ENCODE peak calls at places on chromosomes 3 and 15, in ten cellular contexts. F, E, A, M, L, T, Y, R, J and X are unnamed samples.

GRCh38 chr15:35293353-35294130 is 208.4 kb upstream of the NANOGP8 start:
- DNase-seq in F (no peak), E (no peak), A (no peak), M (no peak), L (no peak), T (peak; percentile 86), Y (peak; percentile 57), R (no peak), J (no peak), X (no peak)

GRCh38 chr15:100559330-100559729 is 30.6 kb upstream of the CERS3 start:
- DNase-seq in F (no peak), E (no peak), A (no peak), M (no peak), L (no peak), T (no peak), Y (peak; percentile 67), R (peak; percentile 78), J (peak; percentile 41), X (peak; percentile 48)

GRCh38 chr3:136838641-136839555 is 20.0 kb downstream of the SLC35G2 start:
- DNase-seq in F (no peak), E (no peak), A (no peak), M (no peak), L (no peak), T (no peak), Y (peak; percentile 44), R (no peak), J (no peak), X (no peak)

GRCh38 chr15:90343391-90343790 is 8.7 kb upstream of the ZNF774 start:
- DNase-seq in F (no peak), E (no peak), A (no peak), M (no peak), L (no peak), T (no peak), Y (peak; percentile 44), R (no peak), J (peak; percentile 49), X (no peak)

GRCh38 chr15:70863450-70864218 is 9.7 kb upstream of the LARP6 start:
- DNase-seq in F (no peak), E (no peak), A (no peak), M (no peak), L (no peak), T (peak; percentile 57), Y (peak; percentile 87), R (no peak), J (peak; percentile 33), X (no peak)

GRCh38 chr3:188206787-188207186 is 52.8 kb downstream of the LPP start:
- DNase-seq in F (no peak), E (no peak), A (no peak), M (no peak), L (no peak), T (no peak), Y (no peak), R (no peak), J (no peak), X (no peak)

GRCh38 chr3:133038089-133038730 is at the start of gene TMEM108:
- DNase-seq in F (peak; percentile 79), E (peak; percentile 84), A (peak; percentile 87), M (peak; percentile 88), L (peak; percentile 79), T (no peak), Y (peak; percentile 61), R (peak; percentile 73), J (peak; percentile 91), X (peak; percentile 92)

GRCh38 chr15:29455530-29455929 is 185.9 kb upstream of the NSMCE3 start:
- DNase-seq in F (no peak), E (no peak), A (no peak), M (no peak), L (no peak), T (no peak), Y (no peak), R (no peak), J (no peak), X (no peak)

GRCh38 chr3:151962891-151963290 is 89.4 kb downstream of the SUCNR1 start:
- DNase-seq in F (no peak), E (no peak), A (no peak), M (no peak), L (no peak), T (no peak), Y (no peak), R (no peak), J (no peak), X (no peak)

GRCh38 chr3:151960956-151961580 is 87.6 kb downstream of the SUCNR1 start:
- DNase-seq in F (no peak), E (no peak), A (no peak), M (no peak), L (no peak), T (no peak), Y (no peak), R (no peak), J (no peak), X (no peak)

GRCh38 chr3:151962371-151962770 is 88.9 kb downstream of the SUCNR1 start:
- DNase-seq in F (no peak), E (no peak), A (no peak), M (no peak), L (no peak), T (no peak), Y (no peak), R (no peak), J (no peak), X (no peak)

GRCh38 chr3:151969026-151969658 is 95.7 kb downstream of the SUCNR1 start:
- DNase-seq in F (no peak), E (no peak), A (no peak), M (no peak), L (no peak), T (no peak), Y (no peak), R (no peak), J (no peak), X (no peak)

GRCh38 chr3:151964768-151965167 is 91.3 kb downstream of the SUCNR1 start:
- DNase-seq in F (no peak), E (no peak), A (no peak), M (no peak), L (no peak), T (no peak), Y (no peak), R (no peak), J (no peak), X (no peak)
- H3K4me1 ChIP-seq in F (no peaks in the 10 kb centered on the region), E (no peaks in the 10 kb centered on the region), A (no peaks in the 10 kb centered on the region), M (no peaks in the 10 kb centered on the region), L (no peaks in the 10 kb centered on the region), T (peaks cover 20% of the 10 kb centered on the region), Y (peaks cover 4% of the 10 kb centered on the region), R (no peaks in the 10 kb centered on the region), J (no peaks in the 10 kb centered on the region), X (no peaks in the 10 kb centered on the region)

GRCh38 chr15:94404733-94405283 is 173.4 kb downstream of the MCTP2 start:
- DNase-seq in F (no peak), E (no peak), A (no peak), M (no peak), L (no peak), T (no peak), Y (no peak), R (no peak), J (no peak), X (no peak)

GRCh38 chr15:94400521-94401290 is 169.3 kb downstream of the MCTP2 start:
- DNase-seq in F (no peak), E (no peak), A (no peak), M (no peak), L (no peak), T (no peak), Y (no peak), R (no peak), J (no peak), X (no peak)

GRCh38 chr15:94397377-94397776 is 166.0 kb downstream of the MCTP2 start:
- DNase-seq in F (no peak), E (no peak), A (no peak), M (no peak), L (no peak), T (no peak), Y (peak; percentile 11), R (no peak), J (no peak), X (no peak)

DNA sequence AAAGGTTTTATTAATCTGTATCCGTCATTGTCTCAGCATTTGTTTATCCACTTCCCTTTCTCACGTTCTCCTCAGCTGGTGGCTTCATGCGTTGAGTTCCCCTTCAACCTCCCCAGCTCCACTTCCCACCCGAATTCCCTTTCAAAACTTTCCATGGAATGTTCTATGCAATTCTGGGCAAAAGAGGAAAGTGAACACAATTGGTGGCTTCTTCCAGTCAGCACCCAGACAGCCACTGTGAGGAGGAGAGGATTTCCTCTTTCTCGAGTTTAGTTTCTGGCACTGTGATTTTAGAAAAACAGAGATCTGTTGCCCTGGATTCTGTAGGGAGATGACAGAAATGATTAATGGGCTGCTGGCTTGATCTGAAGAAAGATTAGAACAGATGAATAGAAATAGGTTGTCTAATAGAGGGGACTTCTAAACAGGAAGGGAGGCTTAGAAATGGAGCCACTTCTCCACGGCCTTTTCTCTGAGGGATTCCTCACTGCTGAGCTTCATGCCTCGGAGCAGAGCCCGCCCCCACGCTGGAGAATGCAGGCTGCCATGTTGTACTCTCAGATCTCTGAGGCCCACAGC is 172.0 kb downstream of the MCTP2 start:
- DNase-seq in F (no peak), E (no peak), A (no peak), M (no peak), L (no peak), T (no peak), Y (no peak), R (no peak), J (no peak), X (no peak)
- H3K27me3 ChIP-seq in F (no peaks in the 10 kb centered on the region), E (no peaks in the 10 kb centered on the region), A (no peaks in the 10 kb centered on the region), M (no peaks in the 10 kb centered on the region), L (no peaks in the 10 kb centered on the region), T (no peaks in the 10 kb centered on the region), Y (no peaks in the 10 kb centered on the region), R (no peaks in the 10 kb centered on the region), J (no peaks in the 10 kb centered on the region), X (no peaks in the 10 kb centered on the region)

GRCh38 chr15:96544162-96544756 is 213.8 kb downstream of the NR2F2 start:
- DNase-seq in F (no peak), E (no peak), A (peak; percentile 23), M (no peak), L (no peak), T (no peak), Y (no peak), R (no peak), J (no peak), X (no peak)

GRCh38 chr15:96542130-96542770 is 211.8 kb downstream of the NR2F2 start:
- DNase-seq in F (no peak), E (no peak), A (no peak), M (no peak), L (no peak), T (no peak), Y (no peak), R (no peak), J (no peak), X (no peak)

GRCh38 chr15:96540283-96540682 is 209.8 kb downstream of the NR2F2 start:
- DNase-seq in F (no peak), E (no peak), A (no peak), M (no peak), L (no peak), T (no peak), Y (no peak), R (no peak), J (no peak), X (no peak)

GRCh38 chr15:96535148-96535547 is 204.6 kb downstream of the NR2F2 start:
- DNase-seq in F (no peak), E (no peak), A (no peak), M (no peak), L (no peak), T (no peak), Y (no peak), R (no peak), J (no peak), X (no peak)

DNA sequence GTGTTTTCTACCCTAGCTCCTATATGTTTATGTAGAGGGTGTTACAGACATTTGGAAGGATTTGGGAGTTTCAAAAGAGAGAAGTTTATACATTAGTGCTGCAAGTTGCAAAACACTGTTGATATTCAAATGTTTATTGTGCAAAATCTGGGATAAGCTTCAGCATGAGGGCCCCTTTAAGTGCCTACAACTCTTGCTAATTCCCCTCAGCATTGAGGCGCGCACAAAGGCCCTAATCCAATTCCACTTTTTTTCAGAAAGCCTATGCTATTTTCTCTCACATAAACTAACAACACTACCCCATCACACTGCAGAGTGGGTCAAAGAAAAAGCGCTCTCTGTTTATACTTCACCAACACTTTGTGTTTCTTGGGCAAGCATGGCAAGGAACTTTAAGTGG is 208.0 kb downstream of the NR2F2 start:
- DNase-seq in F (no peak), E (no peak), A (no peak), M (no peak), L (no peak), T (no peak), Y (no peak), R (no peak), J (no peak), X (no peak)
- H3K4me1 ChIP-seq in F (no peaks in the 10 kb centered on the region), E (no peaks in the 10 kb centered on the region), A (peaks cover 6% of the 10 kb centered on the region), M (no peaks in the 10 kb centered on the region), L (no peaks in the 10 kb centered on the region), T (no peaks in the 10 kb centered on the region), Y (no peaks in the 10 kb centered on the region), R (no peaks in the 10 kb centered on the region), J (no peaks in the 10 kb centered on the region), X (no peaks in the 10 kb centered on the region)

GRCh38 chr3:62670351-62670750 is 204.9 kb downstream of the CADPS start:
- DNase-seq in F (no peak), E (no peak), A (no peak), M (no peak), L (no peak), T (no peak), Y (peak; percentile 2), R (no peak), J (no peak), X (no peak)

GRCh38 chr3:62669161-62669560 is 206.1 kb downstream of the CADPS start:
- DNase-seq in F (no peak), E (no peak), A (no peak), M (no peak), L (no peak), T (no peak), Y (no peak), R (no peak), J (no peak), X (no peak)

GRCh38 chr3:62672270-62672987 is 202.8 kb downstream of the CADPS start:
- DNase-seq in F (no peak), E (no peak), A (no peak), M (no peak), L (no peak), T (no peak), Y (no peak), R (no peak), J (no peak), X (no peak)

GRCh38 chr3:62665627-62666433 is 209.4 kb downstream of the CADPS start:
- DNase-seq in F (peak; percentile 53), E (peak; percentile 55), A (peak; percentile 80), M (peak; percentile 36), L (peak; percentile 59), T (peak; percentile 26), Y (peak; percentile 63), R (no peak), J (peak; percentile 63), X (peak; percentile 30)

GRCh38 chr3:62667714-62668113 is 207.5 kb downstream of the CADPS start:
- DNase-seq in F (no peak), E (no peak), A (no peak), M (no peak), L (no peak), T (no peak), Y (no peak), R (no peak), J (no peak), X (no peak)
- H3K27me3 ChIP-seq in F (no peaks in the 10 kb centered on the region), E (no peaks in the 10 kb centered on the region), A (no peaks in the 10 kb centered on the region), M (no peaks in the 10 kb centered on the region), L (no peaks in the 10 kb centered on the region), T (peaks cover 8% of the 10 kb centered on the region), Y (no peaks in the 10 kb centered on the region), R (no peaks in the 10 kb centered on the region), J (no peaks in the 10 kb centered on the region), X (peaks cover 1% of the 10 kb centered on the region)